ENCODE peak calls at places on chromosomes 6 and 20, in eight cellular contexts. Z is mammary epithelial cell; S is CD8-positive, alpha-beta T cell; K is fibroblast of lung; Y is right lobe of liver; Q is Caco-2; D is osteoblast; O is upper lobe of right lung. X is an unnamed sample.

GRCh38 chr20:50242548-50242862 is 51.9 kb downstream of the CEBPB start:
- DNase-seq in O (no peak), Z (no peak), D (peak; percentile 30), Q (no peak), Y (no peak), S (no peak), K (no peak), X (no peak)

GRCh38 chr6:108946695-108947094 is 98.5 kb downstream of the ARMC2 start:
- DNase-seq in Z (no peak), Q (no peak), K (peak; percentile 79), S (no peak), O (no peak), Y (no peak), D (peak; percentile 32), X (no peak)

GRCh38 chr6:7758456-7758855 is 32.6 kb downstream of the BMP6 start:
- DNase-seq in Y (no peak), S (no peak), O (no peak), D (peak; percentile 87), Q (no peak), K (peak; percentile 98), Z (peak; percentile 83), X (no peak)

GRCh38 chr6:25961619-25962367 is 809 bp upstream of the TRIM38 start:
- DNase-seq in O (no peak), Z (no peak), D (peak; percentile 72), Q (no peak), K (no peak), S (no peak), Y (no peak), X (no peak)

GRCh38 chr6:144215402-144215931 is 65.2 kb downstream of the STX11 start:
- DNase-seq in O (peak; percentile 70), Q (no peak), D (peak; percentile 87), Z (peak; percentile 17), S (no peak), Y (peak; percentile 29), K (peak; percentile 30), X (peak; percentile 22)

GRCh38 chr6:126824226-126824625 is 294.2 kb upstream of the RSPO3 start:
- DNase-seq in D (no peak), Z (no peak), O (no peak), S (no peak), Y (no peak), Q (no peak), K (peak; percentile 53), X (no peak)

GRCh38 chr6:16145038-16145437 is 16.2 kb downstream of the MYLIP start:
- DNase-seq in Y (no peak), Q (no peak), O (no peak), S (no peak), Z (no peak), K (no peak), D (no peak), X (no peak)

GRCh38 chr6:81511423-81511822 is 241.1 kb downstream of the TENT5A start:
- DNase-seq in Z (no peak), Y (no peak), O (no peak), Q (no peak), D (no peak), S (no peak), K (no peak), X (no peak)

GRCh38 chr6:38113810-38114577 is 294.5 kb downstream of the ZFAND3 start:
- DNase-seq in Q (no peak), Z (no peak), D (no peak), S (no peak), O (no peak), Y (no peak), K (no peak), X (no peak)

GRCh38 chr6:138371720-138372119 is 6.0 kb upstream of the SMIM28 start:
- DNase-seq in Q (no peak), Z (no peak), Y (no peak), D (no peak), S (no peak), O (no peak), K (peak; percentile 49), X (no peak)

GRCh38 chr6:8558953-8559352 is 123.6 kb upstream of the SLC35B3 start:
- DNase-seq in D (no peak), S (no peak), Y (no peak), O (no peak), Q (no peak), Z (no peak), K (no peak), X (no peak)

GRCh38 chr20:34717230-34718095 is 13.3 kb downstream of the TP53INP2 start:
- DNase-seq in K (no peak), Y (no peak), S (no peak), Q (no peak), O (no peak), Z (no peak), D (no peak), X (no peak)

GRCh38 chr6:30409184-30409583 is 64.2 kb downstream of the RPP21 start:
- DNase-seq in Q (no peak), D (no peak), O (no peak), S (no peak), Z (no peak), K (no peak), Y (no peak), X (no peak)

GRCh38 chr20:4638826-4639225 is 82.9 kb upstream of the PRND start:
- DNase-seq in O (no peak), Z (peak; percentile 69), K (no peak), Q (no peak), Y (no peak), D (no peak), S (no peak), X (no peak)

GRCh38 chr20:44208770-44209169 is 1.8 kb downstream of the OSER1 start:
- DNase-seq in Z (no peak), D (no peak), Q (peak; percentile 51), O (no peak), K (peak; percentile 46), S (no peak), Y (no peak), X (no peak)

GRCh38 chr6:117627533-117627932 is 25.2 kb upstream of the GOPC start:
- DNase-seq in D (no peak), K (no peak), O (no peak), Y (no peak), S (no peak), Z (no peak), Q (no peak), X (no peak)
- H3K9me3 ChIP-seq in D (peaks cover 3% of the 10 kb centered on the region), K (no peaks in the 10 kb centered on the region), O (peaks cover 16% of the 10 kb centered on the region), Y (no peaks in the 10 kb centered on the region), S (no peaks in the 10 kb centered on the region), Z (peaks cover 3% of the 10 kb centered on the region), Q (peaks cover 14% of the 10 kb centered on the region), X (peaks cover 8% of the 10 kb centered on the region)

GRCh38 chr20:47814632-47815415 is 29.5 kb upstream of the SULF2 start:
- DNase-seq in Q (no peak), Z (no peak), S (no peak), K (no peak), O (no peak), Y (no peak), D (peak; percentile 49), X (no peak)

GRCh38 chr20:47816487-47817451 is 31.5 kb upstream of the SULF2 start:
- DNase-seq in D (peak; percentile 65), Z (peak; percentile 20), O (peak; percentile 28), Q (no peak), S (no peak), K (no peak), Y (no peak), X (no peak)

GRCh38 chr20:47815416-47815806 is 30.1 kb upstream of the SULF2 start:
- DNase-seq in Y (no peak), D (no peak), O (no peak), Z (no peak), K (no peak), Q (no peak), S (no peak), X (no peak)

GRCh38 chr20:47817573-47817972 is 32.3 kb upstream of the SULF2 start:
- DNase-seq in S (no peak), O (no peak), Y (no peak), D (no peak), Q (no peak), K (no peak), Z (peak; percentile 87), X (no peak)

DNA sequence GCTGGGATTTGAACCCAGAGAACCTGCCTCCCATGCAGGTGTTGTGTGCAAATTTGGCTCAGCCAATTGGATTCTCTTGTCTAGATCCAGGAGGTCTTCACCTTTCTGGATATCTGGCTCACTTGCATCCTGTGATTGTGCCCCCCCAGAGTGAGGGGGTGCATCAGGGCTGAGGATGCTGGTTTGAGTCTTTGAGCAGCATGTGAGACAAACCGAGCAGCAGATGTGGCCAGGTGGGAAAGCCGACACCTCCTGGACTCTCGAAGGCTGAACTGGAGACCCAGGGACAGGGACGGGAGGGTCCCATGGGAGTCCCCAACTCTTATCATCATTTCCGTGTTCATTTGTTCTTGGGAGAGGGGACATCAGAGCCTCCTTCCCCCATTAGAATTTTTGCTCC is 30.6 kb upstream of the SULF2 start:
- DNase-seq in Z (no peak), D (no peak), S (no peak), O (peak; percentile 41), Y (no peak), Q (no peak), K (no peak), X (no peak)
- H3K27me3 ChIP-seq in Z (no peaks in the 10 kb centered on the region), D (peaks cover 46% of the 10 kb centered on the region), S (no peaks in the 10 kb centered on the region), O (peaks cover 44% of the 10 kb centered on the region), Y (no peaks in the 10 kb centered on the region), Q (peaks cover 1% of the 10 kb centered on the region), K (no peaks in the 10 kb centered on the region), X (peaks cover 20% of the 10 kb centered on the region)

GRCh38 chr6:132496519-132497180 is 16.3 kb downstream of the STX7 start:
- DNase-seq in O (no peak), D (no peak), Z (no peak), S (no peak), Y (no peak), Q (no peak), K (no peak), X (no peak)

GRCh38 chr6:132499757-132500156 is 13.2 kb downstream of the STX7 start:
- DNase-seq in K (no peak), S (no peak), D (no peak), Z (no peak), Q (no peak), O (no peak), Y (no peak), X (no peak)

GRCh38 chr6:132495604-132496079 is 17.3 kb downstream of the STX7 start:
- DNase-seq in Y (no peak), D (no peak), O (no peak), Z (no peak), Q (no peak), K (no peak), S (no peak), X (no peak)

GRCh38 chr6:132494954-132495353 is 18.0 kb downstream of the STX7 start:
- DNase-seq in O (no peak), Y (no peak), K (no peak), S (no peak), Q (no peak), D (no peak), Z (no peak), X (no peak)

DNA sequence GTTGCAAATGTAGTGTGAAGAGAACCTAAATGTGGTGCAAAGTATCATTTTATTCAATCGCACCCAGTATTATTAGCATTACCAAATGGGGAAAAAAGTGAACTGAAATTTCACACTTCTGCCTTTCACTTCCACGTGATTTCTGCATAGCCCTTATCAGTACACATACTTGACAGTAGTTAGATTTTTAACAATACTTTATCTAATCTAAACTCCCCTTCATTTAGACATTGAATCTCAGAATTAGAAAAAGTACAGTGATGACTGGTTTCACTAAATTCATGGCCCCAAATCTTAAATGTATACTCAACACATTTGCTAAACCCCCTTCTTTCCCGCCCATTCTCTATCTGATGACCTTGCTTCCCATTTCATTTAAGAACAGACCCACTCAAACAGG is 14.3 kb downstream of the STX7 start:
- DNase-seq in Y (no peak), Z (no peak), Q (no peak), O (no peak), K (no peak), S (no peak), D (no peak), X (no peak)
- H3K4me1 ChIP-seq in Y (peaks cover 9% of the 10 kb centered on the region), Z (no peaks in the 10 kb centered on the region), Q (no peaks in the 10 kb centered on the region), O (peaks cover 26% of the 10 kb centered on the region), K (no peaks in the 10 kb centered on the region), S (no peaks in the 10 kb centered on the region), D (no peaks in the 10 kb centered on the region), X (no peaks in the 10 kb centered on the region)

GRCh38 chr6:27281569-27281968 is 30.5 kb downstream of the POM121L2 start:
- DNase-seq in Y (no peak), K (no peak), Z (no peak), D (no peak), O (no peak), S (no peak), Q (no peak), X (no peak)
- H3K9me3 ChIP-seq in Y (no peaks in the 10 kb centered on the region), K (no peaks in the 10 kb centered on the region), Z (no peaks in the 10 kb centered on the region), D (no peaks in the 10 kb centered on the region), O (no peaks in the 10 kb centered on the region), S (peaks cover 10% of the 10 kb centered on the region), Q (no peaks in the 10 kb centered on the region), X (no peaks in the 10 kb centered on the region)

X was measured in HAP-1.